ENCODE peak calls at places on chromosomes 11 and 22, in nine cellular contexts. T, Q, W, L, C, V, K, Y and F are unnamed samples. For H3K36me3, the result is how much of the 10 kb centered on the place peaks cover.

GRCh38 chr22:30695871-30696655 is 1.4 kb downstream of the OSBP2 start:
- DNase-seq in T (no peak), Q (no peak), W (no peak), L (no peak), C (no peak), V (no peak), K (no peak), Y (no peak), F (no peak)

GRCh38 chr22:20781272-20781990 is 7.5 kb downstream of the SERPIND1 start:
- DNase-seq in T (no peak), Q (no peak), W (no peak), L (no peak), C (no peak), V (no peak), K (no peak), Y (no peak), F (no peak)

GRCh38 chr22:48758905-48759875 is 1068.5 kb downstream of the BRD1 start:
- DNase-seq in T (no peak), Q (no peak), W (peak), L (no peak), C (no peak), V (no peak), K (peak), Y (no peak), F (no peak)

GRCh38 chr11:66286699-66287098 is 2.2 kb downstream of the YIF1A start:
- DNase-seq in T (no peak), Q (no peak), W (no peak), L (no peak), C (no peak), V (no peak), K (no peak), Y (no peak), F (no peak)

GRCh38 chr22:30038219-30038618 is 42.0 kb upstream of the HORMAD2 start:
- DNase-seq in T (peak), Q (no peak), W (no peak), L (no peak), C (no peak), V (no peak), K (no peak), Y (no peak), F (no peak)

GRCh38 chr11:612201-612960 is 3.4 kb downstream of the IRF7 start:
- DNase-seq in T (peak), Q (peak), W (peak), L (peak), C (no peak), V (no peak), K (no peak), Y (peak), F (peak)

GRCh38 chr11:34492806-34493414 is 20.7 kb downstream of the ELF5 start:
- DNase-seq in T (peak), Q (no peak), W (peak), L (no peak), C (peak), V (no peak), K (no peak), Y (peak), F (no peak)

GRCh38 chr22:41217553-41218157 is 12.5 kb downstream of the L3MBTL2 start:
- DNase-seq in T (peak), Q (peak), W (no peak), L (no peak), C (no peak), V (peak), K (no peak), Y (peak), F (peak)

GRCh38 chr22:24088796-24089195 is 77.7 kb downstream of the CABIN1 start:
- DNase-seq in T (peak), Q (no peak), W (no peak), L (no peak), C (no peak), V (no peak), K (no peak), Y (no peak), F (peak)

GRCh38 chr11:68461284-68461861 is 821 bp downstream of the PPP6R3 start:
- DNase-seq in T (peak), Q (no peak), W (peak), L (no peak), C (no peak), V (no peak), K (no peak), Y (peak), F (peak)

GRCh38 chr22:44172370-44173108 is 8.2 kb upstream of the PARVG start:
- DNase-seq in T (no peak), Q (peak), W (no peak), L (peak), C (no peak), V (peak), K (no peak), Y (no peak), F (peak)

GRCh38 chr11:100753144-100753543 is 66.1 kb downstream of the ARHGAP42 start:
- DNase-seq in T (no peak), Q (no peak), W (no peak), L (no peak), C (no peak), V (no peak), K (no peak), Y (no peak), F (no peak)

GRCh38 chr11:77590194-77590591 is 440 bp downstream of the AQP11 start:
- DNase-seq in T (peak), Q (peak), W (peak), L (no peak), C (no peak), V (peak), K (no peak), Y (no peak), F (no peak)

GRCh38 chr11:126113515-126113957 is 50.9 kb upstream of the CDON start:
- DNase-seq in T (peak), Q (peak), W (peak), L (peak), C (no peak), V (peak), K (peak), Y (no peak), F (peak)

GRCh38 chr22:27331526-27332281 is 469.9 kb downstream of the MN1 start:
- DNase-seq in T (peak), Q (no peak), W (peak), L (peak), C (no peak), V (peak), K (no peak), Y (no peak), F (peak)

GRCh38 chr11:1773711-1774550 is 10.2 kb upstream of the CTSD start:
- DNase-seq in T (no peak), Q (no peak), W (peak), L (no peak), C (peak), V (no peak), K (no peak), Y (no peak), F (no peak)

GRCh38 chr22:47002692-47003091 is 240.2 kb downstream of the TBC1D22A start:
- DNase-seq in T (no peak), Q (no peak), W (no peak), L (no peak), C (no peak), V (no peak), K (no peak), Y (no peak), F (no peak)

GRCh38 chr11:86869966-86870570 is 69.7 kb downstream of the PRSS23 start:
- DNase-seq in T (peak), Q (no peak), W (peak), L (no peak), C (no peak), V (peak), K (no peak), Y (peak), F (no peak)

GRCh38 chr11:68039526-68040086 is 781 bp downstream of the TCIRG1 start:
- DNase-seq in T (no peak), Q (no peak), W (peak), L (peak), C (no peak), V (no peak), K (no peak), Y (no peak), F (peak)

GRCh38 chr11:1783725-1784529 is 20.2 kb upstream of the CTSD start:
- DNase-seq in T (no peak), Q (no peak), W (no peak), L (no peak), C (no peak), V (no peak), K (no peak), Y (no peak), F (no peak)

GRCh38 chr11:35380603-35381002 is 38.8 kb downstream of the SLC1A2 start:
- DNase-seq in T (peak), Q (no peak), W (no peak), L (no peak), C (no peak), V (no peak), K (no peak), Y (no peak), F (no peak)

GRCh38 chr11:58979222-58979621 is 39.9 kb downstream of the GLYATL1 start:
- DNase-seq in T (no peak), Q (no peak), W (no peak), L (no peak), C (no peak), V (no peak), K (no peak), Y (no peak), F (no peak)

GRCh38 chr11:112735470-112735869 is 225.8 kb upstream of the NCAM1 start:
- DNase-seq in T (no peak), Q (no peak), W (no peak), L (no peak), C (no peak), V (no peak), K (no peak), Y (no peak), F (no peak)

GRCh38 chr11:31863170-31863929 is 52.2 kb upstream of the PAX6 start:
- DNase-seq in T (no peak), Q (no peak), W (no peak), L (no peak), C (no peak), V (no peak), K (no peak), Y (no peak), F (no peak)

GRCh38 chr11:116439480-116439759 is 333.4 kb downstream of the BUD13 start:
- DNase-seq in T (no peak), Q (no peak), W (no peak), L (no peak), C (no peak), V (no peak), K (no peak), Y (no peak), F (no peak)

GRCh38 chr22:17407643-17408042 is 38.4 kb downstream of the CECR2 start:
- DNase-seq in T (no peak), Q (no peak), W (peak), L (no peak), C (no peak), V (no peak), K (no peak), Y (no peak), F (no peak)

GRCh38 chr11:32792111-32792947 is 2.1 kb downstream of the CCDC73 start:
- DNase-seq in T (no peak), Q (no peak), W (no peak), L (no peak), C (no peak), V (no peak), K (no peak), Y (no peak), F (no peak)

GRCh38 chr11:121580154-121580553 is 127.4 kb upstream of the SORL1-AS1 start:
- DNase-seq in T (no peak), Q (no peak), W (no peak), L (no peak), C (no peak), V (no peak), K (no peak), Y (no peak), F (no peak)

GRCh38 chr11:122192634-122193245 is 76.7 kb upstream of the BLID start:
- DNase-seq in T (peak), Q (no peak), W (no peak), L (no peak), C (no peak), V (no peak), K (no peak), Y (no peak), F (no peak)

GRCh38 chr11:69035150-69035958 is 13.4 kb upstream of the TPCN2 start:
- DNase-seq in T (no peak), Q (peak), W (no peak), L (peak), C (no peak), V (no peak), K (no peak), Y (no peak), F (no peak)

GRCh38 chr11:10327254-10327653 is 22.4 kb downstream of the ADM start:
- DNase-seq in T (no peak), Q (no peak), W (no peak), L (no peak), C (no peak), V (no peak), K (no peak), Y (no peak), F (no peak)

GRCh38 chr11:44927174-44927661 is 23.5 kb downstream of the TP53I11 start:
- DNase-seq in T (peak), Q (peak), W (peak), L (peak), C (peak), V (peak), K (peak), Y (peak), F (peak)

GRCh38 chr22:19605508-19606331 is 81.5 kb upstream of the CLDN5 start:
- DNase-seq in T (no peak), Q (no peak), W (peak), L (no peak), C (no peak), V (no peak), K (no peak), Y (no peak), F (no peak)

GRCh38 chr22:19497245-19497644 is 17.5 kb downstream of the CDC45 start:
- DNase-seq in T (peak), Q (no peak), W (no peak), L (no peak), C (no peak), V (no peak), K (no peak), Y (no peak), F (no peak)

DNA sequence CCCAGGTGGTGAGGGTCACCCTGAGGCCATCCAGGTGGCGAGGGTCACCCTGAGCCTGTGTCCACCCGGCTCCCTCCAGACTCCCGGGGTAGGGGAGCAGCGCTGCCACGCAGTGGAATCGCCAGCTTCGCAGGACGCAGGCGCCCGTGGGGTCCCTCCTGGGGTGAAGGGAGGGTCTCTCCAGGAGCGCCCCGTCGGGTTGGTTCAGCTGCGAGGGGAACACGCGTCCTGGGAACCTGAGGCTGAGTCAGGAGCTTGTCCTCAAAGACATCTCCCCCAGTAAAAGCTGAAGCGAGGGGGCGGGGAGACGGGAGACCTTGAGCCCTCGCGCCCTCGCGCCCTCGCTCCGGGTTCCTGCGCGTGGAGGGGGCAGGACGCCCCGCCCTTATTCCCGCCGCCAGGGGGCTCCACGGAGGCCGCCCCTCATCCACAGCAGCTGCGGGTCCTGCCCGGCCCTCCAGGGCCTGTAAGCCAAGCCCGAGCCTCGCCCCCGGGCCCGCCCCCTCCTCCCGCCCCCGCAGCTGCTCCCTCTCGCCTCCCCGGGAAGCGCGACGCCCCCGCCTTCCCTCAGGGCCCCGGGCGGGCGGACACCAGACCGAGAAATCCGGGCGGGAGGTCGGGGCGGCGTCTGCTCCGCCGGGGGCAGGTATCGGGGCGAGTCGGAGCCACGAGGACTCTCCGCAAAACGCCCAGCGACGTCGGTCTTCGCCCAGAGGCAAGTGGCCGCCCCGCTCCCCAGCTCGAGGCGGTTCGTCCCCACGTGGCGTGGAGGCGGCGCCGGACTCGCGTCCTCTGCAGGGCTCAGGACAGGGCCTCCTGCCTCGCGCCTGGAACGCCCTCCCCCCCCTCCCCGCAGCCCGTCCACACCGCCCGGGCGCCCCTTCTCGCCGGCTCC is 22.8 kb downstream of the PIM3 start:
- DNase-seq in T (no peak), Q (peak), W (no peak), L (peak), C (no peak), V (no peak), K (peak), Y (no peak), F (peak)
- H3K4me3 ChIP-seq in T (peak), Q (no peak), W (no peak), L (no peak), C (no peak), V (peak), K (peak), Y (no peak), F (peak)

GRCh38 chr11:70343631-70344030 is 54.7 kb upstream of the CTTN start:
- DNase-seq in T (no peak), Q (no peak), W (no peak), L (no peak), C (no peak), V (no peak), K (no peak), Y (no peak), F (no peak)
- H3K36me3 ChIP-seq in T (half or more), Q (half or more), W (under half), L (under half), C (half or more), V (half or more), K (under half), Y (half or more), F (half or more)

DNA sequence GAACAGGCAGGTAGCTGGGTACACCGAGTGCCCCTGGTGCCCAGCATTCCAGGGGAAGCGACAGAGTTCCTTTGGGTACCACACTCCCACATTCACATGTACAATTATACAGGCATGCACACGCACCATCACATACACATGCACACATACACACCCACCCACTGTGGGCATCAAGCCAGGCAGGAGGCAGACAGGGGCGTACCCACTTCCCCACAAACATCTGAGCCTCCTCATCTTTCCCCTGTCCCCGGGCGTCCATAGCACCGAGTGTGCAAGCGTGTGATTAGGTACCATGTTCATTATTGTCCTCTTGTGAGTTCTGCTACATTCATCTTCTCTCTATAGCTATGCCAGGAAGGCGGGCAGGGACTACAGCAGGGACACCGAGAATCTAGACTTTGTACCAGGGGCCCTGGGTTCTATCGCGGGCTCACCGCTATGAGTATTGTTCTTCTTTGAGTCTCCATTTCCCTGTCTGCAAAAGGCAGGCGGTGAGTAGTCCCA is 2.1 kb upstream of the CARD10 start:
- DNase-seq in T (no peak), Q (no peak), W (no peak), L (peak), C (no peak), V (no peak), K (no peak), Y (no peak), F (no peak)
- H3K27ac ChIP-seq in T (no peak), Q (no peak), W (no peak), L (no peak), C (no peak), V (peak), K (no peak), Y (no peak), F (no peak)

DNA sequence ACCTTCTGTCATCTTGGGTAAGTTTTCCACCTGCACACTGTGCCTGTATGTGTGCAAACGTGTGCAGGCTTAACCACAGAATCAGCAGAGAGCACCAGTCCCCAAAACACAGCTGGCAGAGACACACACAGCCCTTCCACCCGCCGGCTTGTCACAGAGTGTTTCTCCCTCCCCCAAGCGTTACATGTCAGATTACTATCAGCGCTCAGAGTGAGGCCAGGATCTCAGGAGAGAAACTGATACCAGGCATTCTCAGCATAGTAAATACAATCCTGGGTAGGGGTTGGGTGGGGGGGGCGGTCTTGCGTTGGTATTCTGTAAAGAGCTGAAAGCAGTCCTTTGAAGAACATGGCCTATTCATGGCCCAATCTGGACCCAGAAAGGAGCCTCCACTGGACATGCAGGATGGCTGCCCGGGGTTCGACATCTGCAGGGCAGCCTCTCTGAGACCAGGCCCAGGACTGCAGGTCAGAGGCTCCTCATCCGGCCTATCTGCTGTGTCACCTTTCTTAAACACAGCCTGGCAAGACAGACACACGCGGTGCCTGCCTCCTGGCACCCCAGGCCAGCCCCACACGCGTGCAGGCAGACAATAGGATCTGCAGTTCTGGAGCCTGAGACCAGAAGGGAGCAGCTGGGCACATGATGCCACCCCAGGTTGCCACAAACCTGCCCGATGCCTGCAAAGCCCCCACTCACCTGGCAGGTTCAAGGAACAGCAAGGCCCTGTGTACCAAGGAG is 1.7 kb downstream of the OSBPL5 start:
- DNase-seq in T (no peak), Q (no peak), W (no peak), L (peak), C (no peak), V (peak), K (no peak), Y (peak), F (peak)
- H3K4me3 ChIP-seq in T (no peak), Q (peak), W (no peak), L (peak), C (no peak), V (peak), K (peak), Y (peak), F (peak)

GRCh38 chr11:48079602-48080001 is 99.2 kb downstream of the PTPRJ start:
- DNase-seq in T (no peak), Q (no peak), W (no peak), L (no peak), C (no peak), V (no peak), K (no peak), Y (no peak), F (no peak)
- H3K36me3 ChIP-seq in T (under half), Q (under half), W (under half), L (under half), C (under half), V (under half), K (under half), Y (under half), F (under half)